ENCODE peak calls at places on chromosomes 7 and 10, in four cellular contexts. U, K, D and Q are unnamed samples.
A peak's percentile ranks its signal among the peaks of the same experiment; 100 is the strongest.

GRCh38 chr7:108012499-108013430 is 9.8 kb upstream of the LAMB1 start:
- DNase-seq in U (no peak), D (no peak), K (no peak), Q (no peak)

GRCh38 chr10:49606981-49607535 is 3.1 kb upstream of the SLC18A3 start:
- DNase-seq in D (peak; percentile 71), K (peak; percentile 46), U (peak; percentile 63), Q (peak; percentile 11)

GRCh38 chr7:150910996-150911422 is 58.7 kb downstream of the AOC1 start:
- DNase-seq in D (no peak), U (no peak), K (no peak), Q (no peak)

GRCh38 chr10:89351402-89352038 is 23.7 kb downstream of the IFIT3 start:
- DNase-seq in D (no peak), K (no peak), U (peak; percentile 68), Q (no peak)

GRCh38 chr10:109737626-109738025 is 185.7 kb downstream of the XPNPEP1 start:
- DNase-seq in U (no peak), K (no peak), D (no peak), Q (no peak)

GRCh38 chr7:76060842-76061241 is 12.9 kb downstream of the MDH2 start:
- DNase-seq in K (no peak), D (peak; percentile 81), U (no peak), Q (no peak)

GRCh38 chr10:118850418-118851061 is 95.8 kb upstream of the CACUL1 start:
- DNase-seq in K (peak; percentile 31), D (peak; percentile 61), U (peak; percentile 38), Q (no peak)

GRCh38 chr7:157044151-157044687 is 33.8 kb upstream of the MNX1 start:
- DNase-seq in K (no peak), U (no peak), D (no peak), Q (no peak)

GRCh38 chr7:92058040-92058439 is 76.2 kb downstream of the CYP51A1 start:
- DNase-seq in U (no peak), K (no peak), D (no peak), Q (no peak)

GRCh38 chr7:136857573-136857972 is 10.9 kb upstream of the CHRM2 start:
- DNase-seq in K (no peak), U (peak; percentile 70), D (no peak), Q (no peak)

GRCh38 chr7:142438235-142438922 is 180.5 kb upstream of the PRSS58 start:
- DNase-seq in D (no peak), K (no peak), U (peak; percentile 40), Q (no peak)